ENCODE peak calls at places on chromosomes 1 and 21, in six cellular contexts. L, Y, N, D, S and P are unnamed samples.

GRCh38 chr1:57835620-57836019 is 411.8 kb upstream of the DAB1 start:
- DNase-seq in L (peak), Y (no peak), N (no peak), D (no peak), S (no peak), P (no peak)

GRCh38 chr1:240190881-240191385 is 99.2 kb downstream of the FMN2 start:
- DNase-seq in L (peak), Y (peak), N (peak), D (no peak), S (peak), P (no peak)

GRCh38 chr1:79716481-79716880 is 710.0 kb upstream of the ADGRL4 start:
- DNase-seq in L (peak), Y (peak), N (peak), D (no peak), S (peak), P (no peak)

GRCh38 chr1:156766288-156767100 is 841 bp upstream of the PRCC start:
- DNase-seq in L (no peak), Y (peak), N (peak), D (peak), S (no peak), P (no peak)

GRCh38 chr1:202624781-202625108 is 85.5 kb downstream of the SYT2 start:
- DNase-seq in L (peak), Y (no peak), N (no peak), D (no peak), S (peak), P (no peak)

GRCh38 chr21:34073749-34074282 is 438 bp downstream of the MRPS6 start:
- DNase-seq in L (no peak), Y (peak), N (peak), D (peak), S (no peak), P (no peak)

GRCh38 chr1:223504741-223505140 is 111.5 kb downstream of the CCDC185 start:
- DNase-seq in L (peak), Y (peak), N (peak), D (peak), S (peak), P (peak)

GRCh38 chr1:234721476-234722266 is 111.7 kb upstream of the IRF2BP2 start:
- DNase-seq in L (peak), Y (peak), N (no peak), D (peak), S (peak), P (no peak)

GRCh38 chr1:186838380-186839076 is 9.8 kb downstream of the PLA2G4A start:
- DNase-seq in L (no peak), Y (no peak), N (no peak), D (no peak), S (no peak), P (no peak)

GRCh38 chr1:232635778-232636356 is 5.9 kb upstream of the SIPA1L2 start:
- DNase-seq in L (peak), Y (peak), N (peak), D (no peak), S (peak), P (no peak)

GRCh38 chr1:208820600-208821232 is 576.5 kb upstream of the PLXNA2 start:
- DNase-seq in L (no peak), Y (no peak), N (no peak), D (no peak), S (no peak), P (no peak)

GRCh38 chr1:2251786-2252185 is 23.7 kb downstream of the SKI start:
- DNase-seq in L (no peak), Y (no peak), N (no peak), D (peak), S (no peak), P (no peak)

GRCh38 chr1:23013657-23014056 is 2.0 kb downstream of the TEX46 start:
- DNase-seq in L (no peak), Y (no peak), N (peak), D (no peak), S (no peak), P (peak)

GRCh38 chr1:56237491-56238064 is 341.8 kb downstream of the PLPP3 start:
- DNase-seq in L (no peak), Y (no peak), N (no peak), D (no peak), S (no peak), P (no peak)

GRCh38 chr1:161092621-161093028 is 3.3 kb upstream of the NECTIN4 start:
- DNase-seq in L (peak), Y (peak), N (peak), D (no peak), S (peak), P (no peak)

GRCh38 chr21:40278345-40278744 is 411.1 kb downstream of the PCP4 start:
- DNase-seq in L (no peak), Y (no peak), N (no peak), D (no peak), S (no peak), P (no peak)

GRCh38 chr1:43444151-43444826 is 9.4 kb downstream of the HYI start:
- DNase-seq in L (no peak), Y (no peak), N (no peak), D (no peak), S (no peak), P (no peak)

GRCh38 chr1:195065437-195065836 is 1542.8 kb downstream of the KCNT2 start:
- DNase-seq in L (no peak), Y (no peak), N (no peak), D (no peak), S (no peak), P (no peak)
- H3K9ac ChIP-seq in L (no peak), Y (no peak), N (no peak), D (no peak), S (no peak), P (no peak)

DNA sequence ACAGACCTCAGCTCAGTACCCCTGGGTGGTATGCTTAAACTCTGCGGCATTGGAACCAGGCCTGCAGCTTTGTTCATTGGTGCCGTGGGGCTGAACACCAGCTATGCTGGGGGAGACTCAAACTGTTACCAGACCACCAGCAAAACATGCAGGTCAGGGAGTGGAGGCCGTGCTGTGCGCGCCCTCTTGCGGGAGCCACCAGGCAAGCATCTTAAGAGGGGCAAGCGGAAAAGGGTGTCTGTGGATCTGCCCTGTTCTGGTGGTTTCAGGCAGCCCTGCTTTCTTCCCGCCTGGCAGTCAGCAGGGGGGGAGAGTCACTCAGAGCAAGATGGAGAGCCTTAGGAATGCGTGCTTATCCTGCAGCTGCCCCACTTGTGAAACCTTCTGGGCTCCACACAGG is 276.9 kb upstream of the ZRANB2 start:
- DNase-seq in L (no peak), Y (no peak), N (no peak), D (no peak), S (no peak), P (no peak)
- H3K9ac ChIP-seq in L (no peak), Y (no peak), N (no peak), D (no peak), S (no peak), P (no peak)

GRCh38 chr1:9106286-9106685 is 22.6 kb downstream of the GPR157 start:
- DNase-seq in L (no peak), Y (no peak), N (no peak), D (no peak), S (no peak), P (no peak)

GRCh38 chr1:9110669-9111356 is 18.1 kb downstream of the GPR157 start:
- DNase-seq in L (peak), Y (peak), N (peak), D (peak), S (peak), P (peak)

GRCh38 chr1:9105336-9105867 is 23.5 kb downstream of the GPR157 start:
- DNase-seq in L (no peak), Y (no peak), N (no peak), D (no peak), S (no peak), P (no peak)

GRCh38 chr1:9107156-9107555 is 21.7 kb downstream of the GPR157 start:
- DNase-seq in L (no peak), Y (no peak), N (no peak), D (no peak), S (no peak), P (no peak)

DNA sequence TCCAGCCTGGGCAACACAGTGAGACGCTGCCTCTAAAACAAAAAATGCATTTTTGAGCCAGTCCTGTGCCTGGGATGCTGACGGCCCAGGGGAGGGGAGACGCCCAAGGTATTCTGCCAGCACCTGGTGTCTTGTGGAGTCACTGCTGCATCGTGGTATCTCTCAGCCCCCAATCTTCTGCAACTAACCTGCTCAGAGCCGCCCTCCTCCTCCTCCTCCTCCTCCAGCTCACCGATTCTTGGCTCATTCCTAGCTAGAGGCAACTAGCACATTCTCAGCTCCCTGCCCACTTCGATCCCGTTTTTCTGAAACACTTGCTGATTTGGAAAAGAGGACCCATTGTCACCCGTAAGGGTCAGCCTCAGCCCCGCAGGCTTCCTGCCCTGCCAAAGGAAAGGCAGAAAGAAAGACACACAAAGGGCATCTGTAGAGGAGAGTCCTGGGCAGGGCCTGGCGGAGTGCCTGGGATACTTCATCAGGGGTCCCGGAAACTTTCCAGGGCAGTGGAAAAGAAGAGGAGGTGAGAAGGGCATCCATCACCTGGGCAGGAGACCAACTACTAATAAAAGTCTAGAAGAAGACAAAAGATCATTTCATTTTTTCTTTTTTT is 20.7 kb downstream of the GPR157 start:
- DNase-seq in L (no peak), Y (no peak), N (no peak), D (no peak), S (no peak), P (no peak)
- H3K9ac ChIP-seq in L (no peak), Y (no peak), N (no peak), D (no peak), S (no peak), P (no peak)

GRCh38 chr1:25821630-25822091 is 1.9 kb downstream of the MTFR1L start:
- DNase-seq in L (peak), Y (peak), N (peak), D (no peak), S (peak), P (no peak)

GRCh38 chr1:25820247-25821111 is 725 bp downstream of the MTFR1L start:
- DNase-seq in L (peak), Y (peak), N (peak), D (peak), S (peak), P (no peak)

GRCh38 chr1:25818569-25818968 is 1.2 kb upstream of the MTFR1L start:
- DNase-seq in L (no peak), Y (peak), N (no peak), D (no peak), S (no peak), P (no peak)

GRCh38 chr1:25819496-25820246 is at the start of gene MTFR1L:
- DNase-seq in L (peak), Y (peak), N (peak), D (peak), S (peak), P (peak)

DNA sequence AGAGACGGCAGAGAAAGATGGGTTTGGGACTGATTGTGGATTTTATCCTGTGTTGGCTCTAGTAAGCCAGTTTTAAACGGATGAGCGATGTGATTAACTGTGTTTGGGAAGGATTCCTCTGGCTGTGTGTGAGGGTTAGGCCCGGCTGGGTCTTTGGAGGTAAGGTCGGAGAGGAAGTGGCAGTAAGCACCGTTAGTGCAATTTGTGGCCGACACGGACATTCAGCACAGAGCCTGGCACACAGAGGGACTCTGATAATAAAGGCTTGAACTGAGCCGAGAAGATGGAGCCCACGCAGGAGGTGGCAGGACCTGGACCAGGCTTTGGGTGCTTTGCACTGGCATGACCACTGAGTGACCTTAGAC is 1.3 kb downstream of the MTFR1L start:
- DNase-seq in L (no peak), Y (peak), N (peak), D (no peak), S (no peak), P (no peak)
- H3K9ac ChIP-seq in L (peak), Y (peak), N (peak), D (peak), S (peak), P (peak)